ENCODE peak calls at places on chromosome 21, in five cellular contexts. Y, D, M, W and E are unnamed samples.

GRCh38 chr21:45137612-45137937 is 63.2 kb downstream of the ADARB1 start:
- DNase-seq in Y (no peak), D (no peak), M (no peak), W (no peak), E (no peak)

GRCh38 chr21:44089001-44089911 is 17.9 kb upstream of the PWP2 start:
- DNase-seq in Y (no peak), D (no peak), M (no peak), W (no peak), E (no peak)

GRCh38 chr21:44010429-44010828 is 1.7 kb upstream of the TRAPPC10 start:
- DNase-seq in Y (no peak), D (no peak), M (no peak), W (no peak), E (no peak)

GRCh38 chr21:31564439-31564838 is 95.1 kb upstream of the SOD1 start:
- DNase-seq in Y (no peak), D (no peak), M (no peak), W (no peak), E (no peak)

GRCh38 chr21:37787456-37787855 is 128.8 kb downstream of the KCNJ6 start:
- DNase-seq in Y (no peak), D (peak; percentile 55), M (no peak), W (no peak), E (no peak)

GRCh38 chr21:26846036-26846931 is 1.1 kb upstream of the ADAMTS1 start:
- DNase-seq in Y (no peak), D (no peak), M (peak; percentile 78), W (no peak), E (peak; percentile 88)

GRCh38 chr21:31479714-31480113 is 135.7 kb upstream of the TIAM1 start:
- DNase-seq in Y (no peak), D (no peak), M (no peak), W (no peak), E (no peak)

GRCh38 chr21:31897311-31897710 is 24.5 kb downstream of the HUNK start:
- DNase-seq in Y (no peak), D (no peak), M (no peak), W (no peak), E (no peak)

GRCh38 chr21:14739590-14739989 is 193.5 kb upstream of the SAMSN1 start:
- DNase-seq in Y (no peak), D (no peak), M (no peak), W (no peak), E (no peak)

GRCh38 chr21:44846485-44847260 is 26.8 kb downstream of the PTTG1IP start:
- DNase-seq in Y (no peak), D (no peak), M (peak; percentile 79), W (no peak), E (no peak)

GRCh38 chr21:42237161-42237560 is 18.2 kb downstream of the ABCG1 start:
- DNase-seq in Y (no peak), D (no peak), M (no peak), W (no peak), E (no peak)
- H3K27ac ChIP-seq in Y (no peak overlapping the region), D (no peak overlapping the region), M (no peak overlapping the region), W (no peak overlapping the region), E (peak overlapping the region; percentile 91)

GRCh38 chr21:46188226-46189212 is 4.3 kb upstream of the SPATC1L start:
- DNase-seq in Y (no peak), D (no peak), M (no peak), W (no peak), E (peak; percentile 75)
- H3K27ac ChIP-seq in Y (peak overlapping the region; percentile 65), D (peak overlapping the region; percentile 19), M (peak overlapping the region; percentile 83), W (no peak overlapping the region), E (peak overlapping the region; percentile 75)

DNA sequence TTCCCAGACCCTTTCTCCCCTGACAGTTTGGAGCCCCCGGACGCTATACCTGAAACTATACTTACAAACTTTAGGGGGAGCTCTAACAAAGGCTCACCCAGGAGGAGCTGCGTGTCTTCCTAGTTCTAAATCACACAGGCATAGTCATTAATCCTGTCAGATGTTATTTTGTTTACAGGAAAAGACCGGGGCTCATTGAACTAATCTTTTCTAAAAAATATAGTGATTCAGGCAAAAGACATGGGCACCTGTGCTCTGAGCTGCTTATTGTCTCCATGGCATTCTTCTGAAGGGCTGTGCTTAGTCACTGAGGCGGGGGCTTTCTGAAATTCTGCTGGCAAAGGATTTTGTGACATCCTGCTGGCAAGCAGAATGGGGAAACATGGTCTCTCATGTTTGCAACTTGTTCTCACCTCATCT is 1577.0 kb downstream of the NCAM2 start:
- DNase-seq in Y (no peak), D (no peak), M (no peak), W (no peak), E (no peak)
- H3K27ac ChIP-seq in Y (peak overlapping the region; percentile 57), D (no peak overlapping the region), M (no peak overlapping the region), W (no peak overlapping the region), E (no peak overlapping the region)

DNA sequence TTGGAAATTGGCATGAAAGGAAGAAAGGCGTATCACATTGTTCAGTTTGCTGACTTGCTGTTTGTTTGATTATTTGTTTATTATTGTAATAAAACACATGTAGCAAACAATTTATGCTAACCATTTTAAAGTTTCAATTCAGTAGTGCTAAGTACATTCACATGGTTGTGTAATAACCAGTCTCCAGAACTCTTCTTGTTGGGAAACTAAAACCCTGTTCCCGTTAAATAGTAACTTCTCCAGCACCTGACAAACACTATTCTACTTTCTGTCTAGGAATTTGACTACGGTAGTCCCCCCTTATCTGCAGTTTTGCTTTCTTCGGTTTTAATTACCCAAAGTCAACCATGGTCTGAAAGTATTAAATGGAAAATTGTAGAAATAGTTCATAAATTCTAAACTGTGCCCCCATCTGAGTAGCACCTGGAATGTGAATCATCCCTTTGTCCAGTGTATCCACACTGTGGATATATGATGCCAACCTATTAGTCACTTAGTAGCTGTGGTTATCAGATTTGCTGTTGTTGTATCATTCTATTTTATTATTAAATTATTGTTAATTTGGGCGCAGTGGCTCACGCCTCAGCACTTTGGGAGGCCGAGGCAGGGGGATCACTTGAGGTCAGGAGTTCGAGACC is 5.5 kb downstream of the MORC3 start:
- DNase-seq in Y (no peak), D (no peak), M (no peak), W (no peak), E (no peak)
- H3K27ac ChIP-seq in Y (no peak overlapping the region), D (peak overlapping the region; percentile 81), M (no peak overlapping the region), W (no peak overlapping the region), E (no peak overlapping the region)

GRCh38 chr21:35273331-35273730 is 224.2 kb upstream of the RUNX1 start:
- DNase-seq in Y (no peak), D (no peak), M (no peak), W (no peak), E (no peak)
- H3K27ac ChIP-seq in Y (no peak overlapping the region), D (no peak overlapping the region), M (no peak overlapping the region), W (no peak overlapping the region), E (no peak overlapping the region)

DNA sequence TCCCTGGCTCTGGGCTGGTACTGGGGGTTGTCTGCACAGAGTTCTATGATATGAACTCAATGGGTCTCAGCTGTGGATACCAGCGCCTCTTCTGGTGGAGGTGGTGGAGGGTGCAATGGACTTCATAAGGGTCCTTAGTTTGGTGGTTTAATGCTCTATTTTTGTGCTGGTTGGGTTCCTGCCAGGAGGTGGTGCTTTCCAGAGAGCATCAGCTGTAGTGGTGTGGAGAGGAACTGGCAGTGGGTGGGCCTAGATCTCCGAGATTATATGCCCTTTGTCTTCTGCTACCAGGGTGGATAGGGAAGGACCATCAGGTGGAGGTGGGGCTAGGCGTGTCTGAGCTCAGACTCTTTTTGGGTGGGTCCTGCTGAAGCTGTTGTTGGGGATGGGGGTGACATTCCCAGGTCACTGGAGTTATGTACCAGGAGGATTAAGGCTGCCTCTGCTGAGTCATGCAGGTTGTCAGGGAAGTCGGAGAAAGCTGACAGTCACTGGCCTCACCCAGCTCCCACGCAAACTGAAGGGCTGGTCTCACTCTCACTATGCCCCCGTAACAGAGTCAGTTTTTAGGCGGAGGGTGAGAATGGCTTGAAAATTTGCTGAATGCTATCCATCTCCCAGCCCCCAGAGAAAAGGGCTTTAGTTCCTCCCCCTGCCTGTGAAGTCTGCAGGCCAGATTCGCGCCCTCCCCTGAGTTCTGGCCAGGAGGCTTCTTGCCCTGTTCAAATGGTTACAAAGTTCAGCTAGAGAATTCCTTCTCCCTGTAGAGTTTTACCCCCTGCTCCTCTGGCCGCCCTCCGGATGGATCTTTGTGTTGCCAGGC is 902.9 kb downstream of the LTN1 start:
- DNase-seq in Y (no peak), D (no peak), M (no peak), W (no peak), E (peak; percentile 37)
- H3K27ac ChIP-seq in Y (no peak overlapping the region), D (no peak overlapping the region), M (no peak overlapping the region), W (no peak overlapping the region), E (peak overlapping the region; percentile 45)

GRCh38 chr21:17783816-17784598 is 35.1 kb downstream of the C21orf91 start:
- DNase-seq in Y (no peak), D (no peak), M (no peak), W (no peak), E (no peak)

GRCh38 chr21:17782051-17782450 is 37.1 kb downstream of the C21orf91 start:
- DNase-seq in Y (no peak), D (no peak), M (no peak), W (no peak), E (no peak)

GRCh38 chr21:17784604-17785402 is 34.4 kb downstream of the C21orf91 start:
- DNase-seq in Y (no peak), D (no peak), M (no peak), W (no peak), E (no peak)

GRCh38 chr21:17781524-17781923 is 37.6 kb downstream of the C21orf91 start:
- DNase-seq in Y (no peak), D (no peak), M (no peak), W (no peak), E (no peak)

GRCh38 chr21:17783003-17783402 is 36.2 kb downstream of the C21orf91 start:
- DNase-seq in Y (no peak), D (no peak), M (no peak), W (no peak), E (no peak)
- H3K27ac ChIP-seq in Y (no peak overlapping the region), D (no peak overlapping the region), M (peak overlapping the region; percentile 19), W (no peak overlapping the region), E (no peak overlapping the region)

GRCh38 chr21:41932576-41933258 is 21.1 kb downstream of the C2CD2 start:
- DNase-seq in Y (no peak), D (no peak), M (peak; percentile 54), W (no peak), E (no peak)
- H3K27ac ChIP-seq in Y (no peak overlapping the region), D (peak overlapping the region; percentile 80), M (peak overlapping the region; percentile 56), W (peak overlapping the region; percentile 81), E (peak overlapping the region; percentile 66)